ENCODE peak calls at places on chromosomes 2 and 18, in eight cellular contexts. T is tibial artery, P is body of pancreas, K is thyroid gland, A is lower lobe of right lung, V is GM23338, I is IMR-90, F is cardiac muscle cell. Z is an unnamed sample. For H3K4me1, the result is how much of the 10 kb centered on the place peaks cover.

GRCh38 chr2:207621640-207622039 is 3.6 kb downstream of the METTL21A start:
- DNase-seq in V (no peak), F (no peak), T (no peak), K (no peak), I (no peak), A (no peak), P (no peak), Z (no peak)

GRCh38 chr2:60297296-60298010 is 256.0 kb downstream of the BCL11A start:
- DNase-seq in P (peak), T (no peak), F (no peak), V (peak), K (no peak), A (no peak), I (no peak), Z (no peak)

GRCh38 chr2:239065537-239065936 is 217.7 kb downstream of the TWIST2 start:
- DNase-seq in V (no peak), T (no peak), K (no peak), P (no peak), F (no peak), A (no peak), I (no peak), Z (no peak)

GRCh38 chr2:174340400-174341300 is 5.9 kb downstream of the SP9 start:
- DNase-seq in I (no peak), K (no peak), F (no peak), P (no peak), V (peak), T (no peak), A (no peak), Z (peak)

GRCh38 chr18:75211721-75212625 is 1.4 kb downstream of the TSHZ1 start:
- DNase-seq in P (peak), V (peak), F (peak), T (peak), I (peak), K (peak), A (peak), Z (peak)

GRCh38 chr2:46032996-46033395 is 264.2 kb upstream of the EPAS1 start:
- DNase-seq in T (no peak), I (no peak), K (no peak), F (no peak), P (no peak), V (no peak), A (no peak), Z (no peak)

GRCh38 chr2:134198006-134198634 is 55.8 kb upstream of the MGAT5 start:
- DNase-seq in P (peak), A (no peak), T (no peak), V (no peak), F (no peak), K (no peak), I (no peak), Z (no peak)

GRCh38 chr2:38301969-38302702 is 74.9 kb downstream of the ATL2 start:
- DNase-seq in A (no peak), F (no peak), I (no peak), K (no peak), P (no peak), V (no peak), T (no peak), Z (no peak)

GRCh38 chr2:134636714-134637113 is 82.1 kb downstream of the TMEM163 start:
- DNase-seq in V (no peak), T (no peak), P (no peak), I (no peak), A (no peak), K (no peak), F (no peak), Z (no peak)

GRCh38 chr2:163703386-163703785 is 32.4 kb downstream of the FIGN start:
- DNase-seq in P (no peak), A (no peak), V (peak), K (no peak), T (no peak), F (no peak), I (no peak), Z (no peak)

GRCh38 chr18:72128649-72129048 is 415.5 kb downstream of the CBLN2 start:
- DNase-seq in I (no peak), F (no peak), P (no peak), A (no peak), K (no peak), T (no peak), V (peak), Z (no peak)

GRCh38 chr2:54260241-54260495 is 4.1 kb upstream of the TSPYL6 start:
- DNase-seq in F (no peak), V (no peak), I (no peak), T (no peak), P (no peak), A (no peak), K (no peak), Z (no peak)

GRCh38 chr2:222272446-222273035 is 26.3 kb downstream of the PAX3 start:
- DNase-seq in I (no peak), F (no peak), K (no peak), P (no peak), V (no peak), T (no peak), A (no peak), Z (no peak)

GRCh38 chr2:166494140-166494544 is at the start of gene SCN7A:
- DNase-seq in T (no peak), K (no peak), V (peak), I (peak), A (peak), F (peak), P (peak), Z (peak)

GRCh38 chr2:20569464-20570223 is 81.3 kb downstream of the HS1BP3 start:
- DNase-seq in I (no peak), V (no peak), A (no peak), F (no peak), T (no peak), K (no peak), P (no peak), Z (no peak)

GRCh38 chr18:44323125-44323524 is 357.6 kb upstream of the SETBP1 start:
- DNase-seq in P (no peak), F (no peak), A (no peak), V (no peak), K (no peak), T (no peak), I (no peak), Z (no peak)

GRCh38 chr2:217742276-217742675 is 260.5 kb downstream of the TNS1 start:
- DNase-seq in T (no peak), I (no peak), A (no peak), F (no peak), V (no peak), P (no peak), K (no peak), Z (no peak)

GRCh38 chr2:5695641-5696350 is 3.6 kb downstream of the SOX11 start:
- DNase-seq in A (no peak), K (no peak), F (peak), I (peak), V (peak), T (no peak), P (no peak), Z (no peak)

GRCh38 chr2:168670478-168670877 is 132.0 kb upstream of the NOSTRIN start:
- DNase-seq in I (no peak), F (no peak), P (no peak), V (no peak), A (no peak), K (no peak), T (no peak), Z (no peak)

GRCh38 chr2:219252084-219252483 is 959 bp upstream of the TUBA4B start:
- DNase-seq in P (peak), F (no peak), I (no peak), T (no peak), K (no peak), A (no peak), V (no peak), Z (no peak)

DNA sequence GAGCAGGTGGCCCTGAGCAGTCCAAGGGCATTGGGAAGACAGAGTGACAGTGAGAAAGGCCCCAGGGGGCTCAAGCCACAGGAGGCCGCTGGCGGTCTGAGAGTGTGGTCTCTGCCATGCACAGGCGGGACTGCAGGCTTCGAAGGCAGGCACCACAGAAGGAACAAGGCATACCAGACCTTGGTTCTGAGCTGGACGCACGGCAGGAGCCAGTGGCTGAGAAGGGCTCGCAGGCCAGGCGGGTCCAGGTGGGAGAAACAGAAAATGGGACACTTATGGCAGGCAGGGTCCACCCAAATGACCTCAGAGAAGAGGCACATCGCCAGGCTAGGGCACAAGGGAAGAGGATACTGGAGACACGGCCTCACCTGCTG is 14.9 kb downstream of the HJURP start:
- DNase-seq in K (no peak), P (no peak), A (no peak), F (no peak), I (no peak), T (no peak), V (no peak), Z (peak)
- H3K4me1 ChIP-seq in K (under half), P (under half), A (under half), F (under half), I (under half), T (under half), V (under half), Z (under half)

GRCh38 chr2:10408649-10409579 is 39.2 kb downstream of the ODC1 start:
- DNase-seq in T (peak), V (peak), A (peak), F (peak), P (peak), K (peak), I (peak), Z (peak)

GRCh38 chr2:10410716-10411437 is 37.2 kb downstream of the ODC1 start:
- DNase-seq in A (no peak), V (no peak), K (no peak), P (peak), T (no peak), I (no peak), F (peak), Z (no peak)

GRCh38 chr2:10407841-10408648 is 40.1 kb downstream of the ODC1 start:
- DNase-seq in T (peak), V (peak), I (peak), F (peak), A (peak), P (peak), K (peak), Z (no peak)

GRCh38 chr2:10411557-10411956 is 36.6 kb downstream of the ODC1 start:
- DNase-seq in A (no peak), T (no peak), V (no peak), P (no peak), F (no peak), K (no peak), I (no peak), Z (no peak)

GRCh38 chr2:10410001-10410671 is 38.0 kb downstream of the ODC1 start:
- DNase-seq in I (no peak), A (no peak), K (no peak), T (no peak), V (no peak), F (no peak), P (no peak), Z (no peak)
- H3K4me3 ChIP-seq in I (no peak), A (no peak), K (no peak), T (no peak), V (no peak), F (no peak), P (no peak), Z (no peak)

DNA sequence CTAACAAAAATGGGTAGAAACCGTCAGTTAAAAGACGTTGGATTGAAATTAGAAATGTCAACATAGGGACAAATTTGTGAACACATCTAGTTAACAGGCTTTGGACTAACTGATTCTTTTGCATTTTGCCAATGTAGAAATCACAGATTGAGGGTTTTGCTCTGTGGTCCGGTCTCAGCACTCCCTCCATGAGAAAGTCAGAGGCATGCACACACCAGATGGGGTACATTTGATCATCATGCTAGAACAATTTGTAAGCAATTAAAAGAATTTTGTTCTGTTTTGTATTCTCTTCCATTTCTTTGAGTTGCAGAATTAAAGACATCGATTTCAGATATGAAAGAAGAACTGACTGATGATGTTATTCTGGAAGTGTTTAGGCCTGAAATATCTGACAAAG is 179.1 kb upstream of the CCDC68 start:
- DNase-seq in P (no peak), F (no peak), V (no peak), K (no peak), I (no peak), A (no peak), T (no peak), Z (no peak)
- H3K27ac ChIP-seq in P (no peak), F (no peak), V (no peak), K (no peak), I (no peak), A (no peak), T (no peak), Z (no peak)

DNA sequence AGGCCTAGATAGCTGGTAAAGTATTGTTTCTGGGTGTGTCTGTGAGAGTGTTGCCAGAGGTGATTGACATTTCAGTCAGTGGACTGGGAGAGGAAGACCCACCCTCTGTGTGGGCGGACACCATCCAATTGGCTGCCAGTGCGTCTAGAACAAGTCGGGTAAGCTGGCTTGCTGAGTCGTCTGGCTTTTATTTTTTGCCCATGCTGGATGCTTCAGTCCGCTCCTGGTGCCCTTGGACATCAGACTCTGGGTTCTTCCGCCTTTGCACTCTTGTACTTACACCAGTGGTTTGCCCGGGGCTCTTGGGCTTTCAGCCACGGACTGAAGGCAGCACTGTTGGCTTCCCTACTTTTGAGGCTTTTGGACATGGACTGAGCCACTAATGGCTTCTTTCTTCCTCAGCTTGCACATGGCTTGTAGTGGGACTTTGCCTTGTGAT is 24.3 kb downstream of the DIS3L2 start:
- DNase-seq in T (no peak), F (no peak), K (no peak), I (no peak), V (peak), P (no peak), A (no peak), Z (no peak)
- H3K4me1 ChIP-seq in T (under half), F (under half), K (under half), I (under half), V (under half), P (under half), A (under half), Z (under half)